ENCODE peak calls at places on chromosomes 7 and 10, in ten cellular contexts. T, J, L, V, C, D, P, A, U and X are unnamed samples.

GRCh38 chr7:142873281-142873784 is 12.2 kb downstream of the TRPV6 start:
- DNase-seq in T (peak), J (peak), L (peak), V (no peak), C (no peak), D (no peak), P (no peak), A (no peak), U (peak), X (peak)

GRCh38 chr10:34015700-34016099 is 681.2 kb upstream of the NRP1 start:
- DNase-seq in T (no peak), J (no peak), L (no peak), V (no peak), C (no peak), D (no peak), P (no peak), A (no peak), U (no peak), X (no peak)

GRCh38 chr10:26725837-26726727 is 28.6 kb downstream of the PDSS1 start:
- DNase-seq in T (peak), J (peak), L (peak), V (peak), C (peak), D (peak), P (peak), A (peak), U (peak), X (peak)

GRCh38 chr7:99631311-99632109 is 14.8 kb downstream of the ZSCAN25 start:
- DNase-seq in T (no peak), J (peak), L (peak), V (no peak), C (peak), D (no peak), P (no peak), A (no peak), U (peak), X (no peak)

GRCh38 chr7:130084037-130084875 is 13.9 kb downstream of the KLHDC10 start:
- DNase-seq in T (no peak), J (peak), L (no peak), V (no peak), C (peak), D (no peak), P (peak), A (no peak), U (no peak), X (peak)

GRCh38 chr10:13787015-13787421 is 200.3 kb downstream of the PRPF18 start:
- DNase-seq in T (peak), J (peak), L (peak), V (peak), C (peak), D (peak), P (no peak), A (no peak), U (peak), X (no peak)

GRCh38 chr10:13503745-13504463 is 24.9 kb downstream of the BEND7 start:
- DNase-seq in T (no peak), J (peak), L (no peak), V (no peak), C (no peak), D (no peak), P (no peak), A (no peak), U (peak), X (peak)

GRCh38 chr10:131825960-131826650 is 74.7 kb upstream of the PPP2R2D start:
- DNase-seq in T (no peak), J (no peak), L (no peak), V (no peak), C (no peak), D (no peak), P (no peak), A (peak), U (no peak), X (no peak)

GRCh38 chr7:137354361-137354760 is 10.8 kb upstream of the PTN start:
- DNase-seq in T (no peak), J (peak), L (no peak), V (no peak), C (no peak), D (no peak), P (no peak), A (peak), U (no peak), X (no peak)

GRCh38 chr7:38461887-38462286 is 169.3 kb downstream of the AMPH start:
- DNase-seq in T (no peak), J (no peak), L (no peak), V (no peak), C (no peak), D (no peak), P (no peak), A (no peak), U (no peak), X (no peak)